ENCODE peak calls at places on chromosomes 2 and 18, in six cellular contexts. S, E, B, A, H and T are unnamed samples.

GRCh38 chr2:55992465-55992864 is 68.9 kb upstream of the EFEMP1 start:
- DNase-seq in S (peak), H (no peak), A (no peak), E (peak), B (no peak), T (no peak)

GRCh38 chr2:1590611-1591460 is 153.5 kb downstream of the PXDN start:
- DNase-seq in E (peak), B (peak), H (no peak), S (no peak), A (no peak), T (no peak)

GRCh38 chr2:121479882-121480522 is 50.7 kb upstream of the RNU4ATAC start:
- DNase-seq in B (no peak), A (peak), E (peak), S (no peak), H (no peak), T (peak)

GRCh38 chr2:33168973-33169372 is 222.2 kb downstream of the LTBP1 start:
- DNase-seq in B (no peak), E (no peak), S (no peak), H (no peak), A (no peak), T (no peak)

GRCh38 chr2:169397697-169398096 is 35.4 kb upstream of the LRP2 start:
- DNase-seq in B (no peak), A (no peak), H (no peak), S (no peak), E (peak), T (no peak)

GRCh38 chr18:75216926-75217303 is 6.3 kb downstream of the TSHZ1 start:
- DNase-seq in H (no peak), A (no peak), B (no peak), E (no peak), S (no peak), T (no peak)

GRCh38 chr18:31091350-31091749 is 10.9 kb downstream of the DSC2 start:
- DNase-seq in H (no peak), B (no peak), A (no peak), E (no peak), S (no peak), T (no peak)

GRCh38 chr2:46147626-46148368 is 149.4 kb upstream of the EPAS1 start:
- DNase-seq in B (no peak), E (no peak), S (no peak), A (no peak), H (no peak), T (no peak)

GRCh38 chr2:157322432-157322831 is 3.2 kb downstream of the ERMN start:
- DNase-seq in H (no peak), E (no peak), B (no peak), S (no peak), A (no peak), T (no peak)

GRCh38 chr2:20366672-20367116 is 16.1 kb upstream of the PUM2 start:
- DNase-seq in E (no peak), S (no peak), A (no peak), B (no peak), H (no peak), T (no peak)

GRCh38 chr2:230944123-230944653 is 19.1 kb upstream of the GPR55 start:
- DNase-seq in S (no peak), B (no peak), H (no peak), E (no peak), A (no peak), T (no peak)

GRCh38 chr18:8609711-8610441 is 639 bp downstream of the RAB12 start:
- DNase-seq in E (no peak), H (peak), B (peak), A (peak), S (no peak), T (no peak)

GRCh38 chr2:146853741-146854444 is 990.9 kb upstream of the ACVR2A start:
- DNase-seq in S (no peak), H (no peak), E (peak), B (no peak), A (no peak), T (no peak)
- H3K4me3 ChIP-seq in S (no peak), H (no peak), E (no peak), B (no peak), A (no peak), T (no peak)

GRCh38 chr2:27954261-27954673 is 63.7 kb downstream of the BABAM2 start:
- DNase-seq in E (peak), A (no peak), H (no peak), B (no peak), S (no peak), T (no peak)
- TF ChIP-seq CTCF in E (peak), A (no peak), H (no peak), B (no peak), S (no peak), T (no peak)

GRCh38 chr2:116366212-116366611 is 1448.3 kb upstream of the DDX18 start:
- DNase-seq in H (no peak), S (no peak), B (no peak), A (no peak), E (no peak), T (no peak)
- H3K4me3 ChIP-seq in H (no peak), S (no peak), B (no peak), A (no peak), E (no peak), T (no peak)

DNA sequence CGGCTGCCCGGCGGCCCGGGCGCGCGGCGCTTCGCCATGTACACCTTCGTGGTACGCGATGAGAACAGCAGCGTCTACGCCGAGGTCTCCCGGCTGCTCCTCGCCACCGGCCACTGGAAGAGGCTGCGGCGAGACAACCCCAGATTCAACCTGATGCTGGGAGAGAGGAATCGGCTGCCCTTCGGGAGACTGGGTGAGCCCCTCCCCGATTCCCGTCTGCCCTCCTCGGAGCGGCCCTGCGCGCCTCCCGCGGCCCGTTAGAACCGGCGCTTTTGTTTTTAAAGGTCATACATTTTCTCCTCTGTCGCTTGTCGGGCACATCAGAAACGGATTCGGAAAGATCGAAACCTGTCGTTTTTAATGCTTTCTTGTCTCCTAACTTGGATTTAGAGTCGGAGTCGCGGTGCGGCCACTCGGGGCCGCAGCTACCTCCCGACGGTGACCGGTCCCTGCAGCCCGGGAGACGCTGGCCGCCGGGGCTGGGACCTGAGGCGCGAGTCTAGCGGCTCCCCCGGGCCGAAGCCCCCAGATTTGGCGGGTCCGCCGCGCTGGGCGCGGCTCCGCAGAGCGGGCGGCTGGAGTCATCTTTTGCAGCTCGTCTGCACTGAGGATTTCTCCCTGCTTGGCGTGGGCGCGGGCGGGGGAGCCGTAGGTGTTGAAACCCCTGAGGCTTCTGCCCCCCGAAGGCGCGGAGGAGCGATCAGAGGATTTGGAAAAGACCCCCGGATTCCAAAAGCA is 522 bp downstream of the TTL start:
- DNase-seq in B (peak), E (peak), H (peak), A (peak), S (peak), T (no peak)
- TF ChIP-seq CTCF in B (no peak), E (no peak), H (no peak), A (no peak), S (no peak), T (no peak)

GRCh38 chr2:36060133-36060532 is 295.4 kb upstream of the CRIM1 start:
- DNase-seq in B (no peak), A (no peak), S (no peak), E (no peak), H (no peak), T (no peak)
- H3K4me3 ChIP-seq in B (no peak), A (no peak), S (no peak), E (no peak), H (no peak), T (no peak)

GRCh38 chr2:49042510-49042909 is 111.8 kb downstream of the FSHR start:
- DNase-seq in S (no peak), H (no peak), B (no peak), A (no peak), E (no peak), T (no peak)

GRCh38 chr2:49045083-49045482 is 109.2 kb downstream of the FSHR start:
- DNase-seq in A (no peak), B (no peak), S (no peak), E (no peak), H (no peak), T (no peak)

GRCh38 chr2:49044265-49044664 is 110.0 kb downstream of the FSHR start:
- DNase-seq in H (no peak), E (no peak), A (no peak), B (no peak), S (no peak), T (no peak)

GRCh38 chr2:49043405-49043982 is 110.8 kb downstream of the FSHR start:
- DNase-seq in A (no peak), S (no peak), E (no peak), H (no peak), B (no peak), T (no peak)

DNA sequence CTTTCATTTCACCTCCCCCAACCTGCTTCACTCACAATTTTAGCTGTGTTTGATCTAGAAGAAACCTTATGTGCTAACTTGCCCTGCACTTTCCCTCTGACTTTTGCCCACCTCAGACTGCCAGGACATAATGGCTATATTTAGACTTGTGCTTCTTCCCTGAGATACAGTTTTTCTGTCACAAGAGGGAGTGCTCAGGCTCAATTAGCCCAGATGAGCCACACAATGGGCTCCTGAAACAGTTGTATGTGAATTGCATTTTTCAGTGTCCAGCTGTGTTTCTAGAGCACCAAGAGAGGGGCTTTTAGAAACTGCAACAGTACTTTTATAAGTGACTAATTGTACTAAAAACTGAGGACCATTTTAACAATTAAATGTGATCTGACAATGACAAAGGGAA is 109.6 kb downstream of the FSHR start:
- DNase-seq in B (no peak), H (no peak), A (no peak), E (peak), S (no peak), T (no peak)
- TF ChIP-seq CTCF in B (no peak), H (no peak), A (no peak), E (peak), S (no peak), T (no peak)

DNA sequence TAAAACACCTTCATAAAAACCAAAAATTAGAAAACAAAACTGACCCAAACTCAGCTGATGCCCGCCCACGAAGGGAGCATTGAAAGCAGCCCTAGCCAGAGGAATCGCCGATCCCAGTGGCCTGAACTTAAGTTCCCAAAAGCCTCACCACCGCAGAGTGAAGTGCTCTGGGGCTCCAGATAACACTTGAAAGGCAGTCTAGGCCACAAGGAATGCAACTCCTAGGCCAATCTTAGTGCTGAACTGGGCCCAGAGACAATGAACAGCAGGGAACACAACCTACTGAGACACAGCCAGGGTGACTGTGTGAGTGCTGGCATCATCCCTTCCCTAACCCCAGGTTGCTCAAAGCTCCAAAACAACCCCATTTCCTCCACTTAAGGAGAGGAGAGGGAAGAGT is 59.6 kb upstream of the CHN1 start:
- DNase-seq in E (no peak), B (no peak), A (no peak), S (no peak), H (no peak), T (no peak)
- H3K4me3 ChIP-seq in E (no peak), B (no peak), A (no peak), S (no peak), H (no peak), T (no peak)

GRCh38 chr18:1057367-1057766 is 152.7 kb downstream of the ADCYAP1 start:
- DNase-seq in E (no peak), B (no peak), A (no peak), H (no peak), S (no peak), T (no peak)

DNA sequence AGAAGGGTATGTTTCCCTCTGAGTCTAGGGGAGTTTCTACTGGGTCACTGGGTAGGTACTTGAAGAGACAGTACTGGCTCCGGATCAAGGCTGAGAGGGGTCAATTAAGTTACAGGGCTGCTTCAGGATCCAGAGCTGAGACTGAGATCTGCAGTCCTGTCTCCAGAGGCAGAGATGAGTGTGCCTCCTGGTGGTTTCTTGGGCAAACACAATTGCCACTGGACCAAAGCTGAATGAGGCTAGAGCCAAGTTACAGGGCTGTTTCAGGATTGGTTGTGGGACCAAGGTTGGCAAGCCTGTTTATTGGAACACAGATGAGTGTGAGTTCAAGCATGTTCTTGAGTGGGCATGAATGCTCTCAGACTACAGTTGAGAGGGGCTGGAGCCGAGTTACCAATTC is 157.9 kb downstream of the ADCYAP1 start:
- DNase-seq in H (no peak), A (no peak), E (peak), B (no peak), S (no peak), T (no peak)
- TF ChIP-seq CTCF in H (no peak), A (no peak), E (peak), B (no peak), S (no peak), T (no peak)

GRCh38 chr2:85772841-85773491 is 19.2 kb downstream of the ATOH8 start:
- DNase-seq in E (no peak), B (no peak), H (no peak), A (no peak), S (no peak), T (no peak)
- H3K4me3 ChIP-seq in E (peak), B (peak), H (no peak), A (no peak), S (no peak), T (no peak)

DNA sequence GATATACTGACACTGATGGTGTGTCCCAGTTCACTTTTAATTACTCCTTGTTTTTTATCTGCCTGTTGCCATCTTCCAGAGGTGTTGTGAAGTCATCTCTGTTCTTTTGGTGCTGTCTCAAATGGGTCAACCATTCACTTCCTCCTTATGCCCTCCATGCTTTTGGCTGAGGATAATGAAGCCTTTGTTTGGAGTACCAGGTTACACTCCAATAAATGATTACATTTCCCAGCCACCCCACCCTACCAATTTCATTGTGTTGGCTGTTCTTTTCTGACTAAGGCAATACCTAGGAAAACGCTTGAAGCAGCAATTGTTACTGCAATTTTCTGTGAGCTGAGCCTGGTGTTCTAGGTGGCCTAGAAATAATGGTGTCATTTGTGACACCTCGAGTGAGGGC is 29.8 kb upstream of the ACTG2 start:
- DNase-seq in E (no peak), H (no peak), S (peak), A (no peak), B (no peak), T (no peak)
- TF ChIP-seq CTCF in E (no peak), H (no peak), S (no peak), A (no peak), B (no peak), T (no peak)